ENCODE peak calls at places on chromosome 18, in six cellular contexts. S, F, E, A, G and W are unnamed samples.

GRCh38 chr18:62606106-62606505 is 83.3 kb downstream of the ZCCHC2 start:
- DNase-seq in S (no peak), F (no peak), E (no peak), A (no peak), G (no peak), W (no peak)

GRCh38 chr18:69916412-69916811 is 31.3 kb downstream of the CD226 start:
- DNase-seq in S (peak), F (no peak), E (no peak), A (no peak), G (no peak), W (no peak)

GRCh38 chr18:21831413-21831831 is 90.8 kb downstream of the MIB1 start:
- DNase-seq in S (no peak), F (no peak), E (no peak), A (no peak), G (no peak), W (peak)

GRCh38 chr18:13112982-13113381 is 105.6 kb upstream of the LDLRAD4 start:
- DNase-seq in S (peak), F (no peak), E (no peak), A (no peak), G (peak), W (peak)

GRCh38 chr18:62249478-62250097 is 62.5 kb downstream of the RELCH start:
- DNase-seq in S (peak), F (peak), E (peak), A (peak), G (peak), W (peak)

GRCh38 chr18:79465392-79465991 is 69.8 kb downstream of the NFATC1 start:
- DNase-seq in S (no peak), F (no peak), E (no peak), A (no peak), G (peak), W (peak)

GRCh38 chr18:79540914-79541301 is 138.7 kb upstream of the CTDP1 start:
- DNase-seq in S (no peak), F (no peak), E (no peak), A (no peak), G (no peak), W (no peak)

GRCh38 chr18:74342416-74343043 is 26.9 kb downstream of the C18orf63 start:
- DNase-seq in S (peak), F (no peak), E (peak), A (peak), G (no peak), W (peak)

GRCh38 chr18:62017618-62018017 is 124.8 kb upstream of the RNF152 start:
- DNase-seq in S (no peak), F (no peak), E (no peak), A (no peak), G (peak), W (no peak)

GRCh38 chr18:1784113-1784512 is 787.2 kb downstream of the METTL4 start:
- DNase-seq in S (no peak), F (no peak), E (no peak), A (no peak), G (no peak), W (no peak)

GRCh38 chr18:48033770-48034650 is 103.6 kb upstream of the SMAD2 start:
- DNase-seq in S (no peak), F (no peak), E (no peak), A (no peak), G (no peak), W (no peak)

GRCh38 chr18:13464432-13465125 is 246.0 kb downstream of the LDLRAD4 start:
- DNase-seq in S (no peak), F (peak), E (peak), A (no peak), G (peak), W (peak)

GRCh38 chr18:44725300-44726096 is 44.8 kb downstream of the SETBP1 start:
- DNase-seq in S (no peak), F (peak), E (no peak), A (peak), G (peak), W (peak)